ENCODE peak calls at places on chromosomes 4 and X, in ten cellular contexts. One of them, this sample, is unnamed.

GRCh38 chr4:36326610-36327009 is 45.2 kb downstream of the DTHD1 start:
- DNase-seq in HCT116: no peak
- DNase-seq in small intestine: no peak
- DNase-seq in endodermal cell: no peak
- DNase-seq in cardiac muscle cell: no peak
- DNase-seq in Peyer's patch: no peak
- DNase-seq in tibial artery: no peak
- DNase-seq in right cardiac atrium: no peak
- DNase-seq in A549: no peak
- DNase-seq in aorta: no peak
- DNase-seq in this sample: no peak

GRCh38 chr4:168744021-168744420 is 247.2 kb downstream of the PALLD start:
- DNase-seq in HCT116: no peak
- DNase-seq in small intestine: no peak
- DNase-seq in endodermal cell: no peak
- DNase-seq in cardiac muscle cell: no peak
- DNase-seq in Peyer's patch: no peak
- DNase-seq in tibial artery: no peak
- DNase-seq in right cardiac atrium: no peak
- DNase-seq in A549: peak; percentile 13
- DNase-seq in aorta: no peak
- DNase-seq in this sample: no peak

GRCh38 chr4:112238833-112239232 is 7.2 kb downstream of the AP1AR start:
- DNase-seq in HCT116: no peak
- DNase-seq in small intestine: no peak
- DNase-seq in endodermal cell: no peak
- DNase-seq in cardiac muscle cell: no peak
- DNase-seq in Peyer's patch: no peak
- DNase-seq in tibial artery: no peak
- DNase-seq in right cardiac atrium: no peak
- DNase-seq in A549: no peak
- DNase-seq in aorta: no peak
- DNase-seq in this sample: no peak

GRCh38 chr4:48375651-48376291 is 34.4 kb downstream of the SLAIN2 start:
- DNase-seq in HCT116: peak; percentile 1
- DNase-seq in small intestine: peak; percentile 91
- DNase-seq in endodermal cell: no peak
- DNase-seq in cardiac muscle cell: peak; percentile 80
- DNase-seq in Peyer's patch: no peak
- DNase-seq in tibial artery: no peak
- DNase-seq in right cardiac atrium: no peak
- DNase-seq in A549: no peak
- DNase-seq in aorta: no peak
- DNase-seq in this sample: no peak

GRCh38 chr4:76549765-76550164 is 114.7 kb downstream of the SHROOM3 start:
- DNase-seq in HCT116: no peak
- DNase-seq in small intestine: no peak
- DNase-seq in endodermal cell: no peak
- DNase-seq in cardiac muscle cell: no peak
- DNase-seq in Peyer's patch: no peak
- DNase-seq in tibial artery: no peak
- DNase-seq in right cardiac atrium: no peak
- DNase-seq in A549: no peak
- DNase-seq in aorta: no peak
- DNase-seq in this sample: no peak

GRCh38 chr4:38150766-38151165 is 190.6 kb downstream of the PTTG2 start:
- DNase-seq in HCT116: no peak
- DNase-seq in small intestine: no peak
- DNase-seq in endodermal cell: no peak
- DNase-seq in cardiac muscle cell: peak; percentile 45
- DNase-seq in Peyer's patch: no peak
- DNase-seq in tibial artery: no peak
- DNase-seq in right cardiac atrium: no peak
- DNase-seq in A549: no peak
- DNase-seq in aorta: no peak
- DNase-seq in this sample: no peak

GRCh38 chrX:43870011-43870410 is 12.2 kb downstream of the MAOB start:
- DNase-seq in HCT116: no peak
- DNase-seq in small intestine: no peak
- DNase-seq in endodermal cell: no peak
- DNase-seq in cardiac muscle cell: peak; percentile 71
- DNase-seq in Peyer's patch: no peak
- DNase-seq in tibial artery: no peak
- DNase-seq in right cardiac atrium: no peak
- DNase-seq in A549: no peak
- DNase-seq in aorta: no peak
- DNase-seq in this sample: no peak

GRCh38 chr4:105061136-105061696 is 85.5 kb upstream of the TET2 start:
- DNase-seq in HCT116: peak; percentile 28
- DNase-seq in small intestine: peak; percentile 11
- DNase-seq in endodermal cell: peak; percentile 53
- DNase-seq in cardiac muscle cell: peak; percentile 61
- DNase-seq in Peyer's patch: peak; percentile 16
- DNase-seq in tibial artery: no peak
- DNase-seq in right cardiac atrium: no peak
- DNase-seq in A549: no peak
- DNase-seq in aorta: no peak
- DNase-seq in this sample: no peak

GRCh38 chrX:30800901-30801300 is 88.2 kb downstream of the TAB3 start:
- DNase-seq in HCT116: no peak
- DNase-seq in small intestine: no peak
- DNase-seq in endodermal cell: no peak
- DNase-seq in cardiac muscle cell: no peak
- DNase-seq in Peyer's patch: no peak
- DNase-seq in tibial artery: no peak
- DNase-seq in right cardiac atrium: no peak
- DNase-seq in A549: no peak
- DNase-seq in aorta: no peak
- DNase-seq in this sample: no peak

GRCh38 chrX:31540313-31540712 is 468.5 kb upstream of the FTHL17 start:
- DNase-seq in HCT116: no peak
- DNase-seq in small intestine: no peak
- DNase-seq in endodermal cell: no peak
- DNase-seq in cardiac muscle cell: peak; percentile 31
- DNase-seq in Peyer's patch: no peak
- DNase-seq in tibial artery: no peak
- DNase-seq in right cardiac atrium: no peak
- DNase-seq in A549: no peak
- DNase-seq in aorta: no peak
- DNase-seq in this sample: no peak

GRCh38 chrX:64394874-64395567 is at the start of gene MTMR8:
- DNase-seq in HCT116: peak; percentile 41
- DNase-seq in small intestine: peak; percentile 70
- DNase-seq in endodermal cell: peak; percentile 93
- DNase-seq in cardiac muscle cell: peak; percentile 0
- DNase-seq in Peyer's patch: peak; percentile 72
- DNase-seq in tibial artery: peak; percentile 85
- DNase-seq in right cardiac atrium: peak; percentile 77
- DNase-seq in A549: peak; percentile 54
- DNase-seq in aorta: peak; percentile 83
- DNase-seq in this sample: no peak

GRCh38 chr4:32003548-32003947 is 1283.4 kb downstream of the PCDH7 start:
- DNase-seq in HCT116: no peak
- DNase-seq in small intestine: no peak
- DNase-seq in endodermal cell: peak; percentile 55
- DNase-seq in cardiac muscle cell: no peak
- DNase-seq in Peyer's patch: no peak
- DNase-seq in tibial artery: no peak
- DNase-seq in right cardiac atrium: no peak
- DNase-seq in A549: no peak
- DNase-seq in aorta: no peak
- DNase-seq in this sample: no peak

GRCh38 chr4:118173956-118174355 is 139.7 kb downstream of the NDST3 start:
- DNase-seq in HCT116: no peak
- DNase-seq in small intestine: no peak
- DNase-seq in endodermal cell: no peak
- DNase-seq in cardiac muscle cell: peak; percentile 84
- DNase-seq in Peyer's patch: no peak
- DNase-seq in tibial artery: no peak
- DNase-seq in right cardiac atrium: no peak
- DNase-seq in A549: no peak
- DNase-seq in aorta: no peak
- DNase-seq in this sample: peak; percentile 95

GRCh38 chrX:135389717-135390116 is 32.0 kb upstream of the SMIM10L2A start:
- DNase-seq in HCT116: peak; percentile 75
- DNase-seq in small intestine: peak; percentile 3
- DNase-seq in endodermal cell: no peak
- DNase-seq in cardiac muscle cell: no peak
- DNase-seq in Peyer's patch: no peak
- DNase-seq in tibial artery: no peak
- DNase-seq in right cardiac atrium: no peak
- DNase-seq in A549: peak; percentile 25
- DNase-seq in aorta: no peak
- DNase-seq in this sample: no peak

DNA sequence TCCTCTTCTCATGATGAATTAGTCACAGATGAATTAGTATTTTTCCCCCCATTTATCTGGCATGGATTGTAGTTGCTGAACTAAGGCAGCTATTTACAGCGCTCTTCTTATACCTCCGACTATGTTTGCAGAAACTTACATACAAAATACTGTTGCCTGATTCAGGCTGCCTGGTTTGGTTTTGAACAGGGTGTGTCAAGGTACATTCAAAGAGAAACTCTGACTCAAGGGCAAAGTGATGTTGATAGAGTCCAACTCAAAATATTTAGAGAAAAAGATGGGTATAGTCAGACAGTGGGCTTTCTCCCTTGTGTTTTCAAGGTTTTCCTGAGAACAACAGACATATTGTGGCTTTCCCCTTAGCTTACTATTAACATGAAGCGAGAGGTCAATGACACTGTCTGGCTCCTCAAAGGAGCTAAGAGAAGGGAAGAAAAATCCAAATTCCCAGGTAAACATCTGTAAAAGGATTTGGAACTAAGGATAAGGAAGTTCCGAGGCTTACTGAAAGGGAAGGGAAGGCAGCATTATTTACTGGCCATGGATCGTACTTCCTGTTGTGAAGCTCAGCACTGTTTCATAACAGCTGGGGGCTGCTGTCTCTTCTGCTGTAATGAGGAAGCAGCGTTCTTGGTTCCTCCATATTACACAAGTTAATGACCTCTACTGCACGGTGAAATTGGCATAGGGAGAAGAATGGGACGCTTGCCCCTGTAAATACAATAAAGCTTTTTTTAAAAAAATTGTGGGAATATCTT is 30.9 kb downstream of the FAM9C start:
- DNase-seq in HCT116: no peak
- DNase-seq in small intestine: peak; percentile 37
- DNase-seq in endodermal cell: no peak
- DNase-seq in cardiac muscle cell: peak; percentile 78
- DNase-seq in Peyer's patch: peak; percentile 66
- DNase-seq in tibial artery: no peak
- DNase-seq in right cardiac atrium: no peak
- DNase-seq in A549: no peak
- DNase-seq in aorta: no peak
- DNase-seq in this sample: no peak
- H3K27ac ChIP-seq in HCT116: no peak overlapping the region
- H3K27ac ChIP-seq in small intestine: no peak overlapping the region
- H3K27ac ChIP-seq in endodermal cell: no peak overlapping the region
- H3K27ac ChIP-seq in cardiac muscle cell: no peak overlapping the region
- H3K27ac ChIP-seq in Peyer's patch: peak overlapping the region; percentile 58
- H3K27ac ChIP-seq in tibial artery: no peak overlapping the region
- H3K27ac ChIP-seq in right cardiac atrium: no peak overlapping the region
- H3K27ac ChIP-seq in A549: peak overlapping the region; percentile 69
- H3K27ac ChIP-seq in aorta: no peak overlapping the region
- H3K27ac ChIP-seq in this sample: no peak overlapping the region

GRCh38 chrX:79367907-79368306 is 773 bp upstream of the ITM2A start:
- DNase-seq in HCT116: no peak
- DNase-seq in small intestine: no peak
- DNase-seq in endodermal cell: no peak
- DNase-seq in cardiac muscle cell: no peak
- DNase-seq in Peyer's patch: no peak
- DNase-seq in tibial artery: no peak
- DNase-seq in right cardiac atrium: no peak
- DNase-seq in A549: no peak
- DNase-seq in aorta: no peak
- DNase-seq in this sample: no peak
- H3K4me3 ChIP-seq in HCT116: no peak overlapping the region
- H3K4me3 ChIP-seq in small intestine: no peak overlapping the region
- H3K4me3 ChIP-seq in endodermal cell: peak overlapping the region; percentile 83
- H3K4me3 ChIP-seq in cardiac muscle cell: no peak overlapping the region
- H3K4me3 ChIP-seq in Peyer's patch: no peak overlapping the region
- H3K4me3 ChIP-seq in tibial artery: no peak overlapping the region
- H3K4me3 ChIP-seq in right cardiac atrium: no peak overlapping the region
- H3K4me3 ChIP-seq in A549: no peak overlapping the region
- H3K4me3 ChIP-seq in aorta: no peak overlapping the region
- H3K4me3 ChIP-seq in this sample: peak overlapping the region; percentile 83

GRCh38 chrX:46582325-46582724 is 8.8 kb downstream of the CHST7 start:
- DNase-seq in HCT116: peak; percentile 28
- DNase-seq in small intestine: no peak
- DNase-seq in endodermal cell: no peak
- DNase-seq in cardiac muscle cell: peak; percentile 49
- DNase-seq in Peyer's patch: no peak
- DNase-seq in tibial artery: no peak
- DNase-seq in right cardiac atrium: no peak
- DNase-seq in A549: no peak
- DNase-seq in aorta: no peak
- DNase-seq in this sample: no peak

GRCh38 chrX:46580613-46581012 is 7.0 kb downstream of the CHST7 start:
- DNase-seq in HCT116: no peak
- DNase-seq in small intestine: no peak
- DNase-seq in endodermal cell: no peak
- DNase-seq in cardiac muscle cell: no peak
- DNase-seq in Peyer's patch: no peak
- DNase-seq in tibial artery: no peak
- DNase-seq in right cardiac atrium: no peak
- DNase-seq in A549: no peak
- DNase-seq in aorta: no peak
- DNase-seq in this sample: no peak

GRCh38 chrX:46577116-46578005 is 3.8 kb downstream of the CHST7 start:
- DNase-seq in HCT116: no peak
- DNase-seq in small intestine: no peak
- DNase-seq in endodermal cell: no peak
- DNase-seq in cardiac muscle cell: peak; percentile 38
- DNase-seq in Peyer's patch: no peak
- DNase-seq in tibial artery: no peak
- DNase-seq in right cardiac atrium: no peak
- DNase-seq in A549: no peak
- DNase-seq in aorta: no peak
- DNase-seq in this sample: no peak

GRCh38 chrX:46576458-46576857 is 2.9 kb downstream of the CHST7 start:
- DNase-seq in HCT116: no peak
- DNase-seq in small intestine: no peak
- DNase-seq in endodermal cell: no peak
- DNase-seq in cardiac muscle cell: peak; percentile 54
- DNase-seq in Peyer's patch: no peak
- DNase-seq in tibial artery: peak; percentile 64
- DNase-seq in right cardiac atrium: peak; percentile 39
- DNase-seq in A549: no peak
- DNase-seq in aorta: no peak
- DNase-seq in this sample: no peak

GRCh38 chrX:46579250-46579649 is 5.7 kb downstream of the CHST7 start:
- DNase-seq in HCT116: no peak
- DNase-seq in small intestine: no peak
- DNase-seq in endodermal cell: no peak
- DNase-seq in cardiac muscle cell: no peak
- DNase-seq in Peyer's patch: no peak
- DNase-seq in tibial artery: no peak
- DNase-seq in right cardiac atrium: no peak
- DNase-seq in A549: no peak
- DNase-seq in aorta: no peak
- DNase-seq in this sample: no peak
- H3K27ac ChIP-seq in HCT116: no peak overlapping the region
- H3K27ac ChIP-seq in small intestine: no peak overlapping the region
- H3K27ac ChIP-seq in endodermal cell: no peak overlapping the region
- H3K27ac ChIP-seq in cardiac muscle cell: no peak overlapping the region
- H3K27ac ChIP-seq in Peyer's patch: no peak overlapping the region
- H3K27ac ChIP-seq in tibial artery: no peak overlapping the region
- H3K27ac ChIP-seq in right cardiac atrium: no peak overlapping the region
- H3K27ac ChIP-seq in A549: no peak overlapping the region
- H3K27ac ChIP-seq in aorta: no peak overlapping the region
- H3K27ac ChIP-seq in this sample: no peak overlapping the region

GRCh38 chr4:646460-646859 is 21.1 kb downstream of the PDE6B start:
- DNase-seq in HCT116: no peak
- DNase-seq in small intestine: no peak
- DNase-seq in endodermal cell: no peak
- DNase-seq in cardiac muscle cell: no peak
- DNase-seq in Peyer's patch: no peak
- DNase-seq in tibial artery: no peak
- DNase-seq in right cardiac atrium: peak; percentile 7
- DNase-seq in A549: no peak
- DNase-seq in aorta: peak; percentile 32
- DNase-seq in this sample: no peak
- H3K4me3 ChIP-seq in HCT116: no peak overlapping the region
- H3K4me3 ChIP-seq in small intestine: no peak overlapping the region
- H3K4me3 ChIP-seq in endodermal cell: no peak overlapping the region
- H3K4me3 ChIP-seq in cardiac muscle cell: no peak overlapping the region
- H3K4me3 ChIP-seq in Peyer's patch: no peak overlapping the region
- H3K4me3 ChIP-seq in tibial artery: no peak overlapping the region
- H3K4me3 ChIP-seq in right cardiac atrium: no peak overlapping the region
- H3K4me3 ChIP-seq in A549: no peak overlapping the region
- H3K4me3 ChIP-seq in aorta: no peak overlapping the region
- H3K4me3 ChIP-seq in this sample: no peak overlapping the region

This sample was measured in SK-N-MC.